ENCODE peak calls at places on chromosome 18, in seven cellular contexts. A, Q, J, S, I, Y and P are unnamed samples.

GRCh38 chr18:55345103-55345950 is 242.7 kb downstream of the TCF4 start:
- DNase-seq in Y (no peak), I (no peak), A (no peak), Q (no peak), S (no peak), J (no peak), P (no peak)

GRCh38 chr18:13629841-13630747 is 96.3 kb downstream of the FAM210A start:
- DNase-seq in I (no peak), J (peak), A (peak), S (no peak), Q (no peak), Y (no peak), P (peak)

GRCh38 chr18:28086530-28087172 is 90.3 kb downstream of the CDH2 start:
- DNase-seq in A (no peak), I (no peak), Q (no peak), J (no peak), S (no peak), Y (no peak), P (no peak)

GRCh38 chr18:11114653-11115052 is 34.7 kb downstream of the PIEZO2 start:
- DNase-seq in Q (no peak), J (no peak), A (no peak), S (no peak), Y (no peak), I (no peak), P (no peak)

GRCh38 chr18:41955688-41956087 is 654 bp downstream of the PIK3C3 start:
- DNase-seq in J (no peak), S (no peak), A (no peak), I (no peak), Q (no peak), Y (no peak), P (no peak)

GRCh38 chr18:7329036-7329435 is 98.1 kb downstream of the LRRC30 start:
- DNase-seq in Y (no peak), Q (no peak), I (no peak), S (no peak), A (no peak), J (no peak), P (no peak)

GRCh38 chr18:58776084-58776483 is 88.6 kb upstream of the ZNF532 start:
- DNase-seq in Y (no peak), I (no peak), S (no peak), A (no peak), J (no peak), Q (no peak), P (no peak)

GRCh38 chr18:6776193-6776592 is 46.7 kb downstream of the ARHGAP28 start:
- DNase-seq in J (no peak), Q (no peak), I (no peak), A (no peak), Y (no peak), S (no peak), P (no peak)

GRCh38 chr18:36186461-36187137 is 698 bp upstream of the MOCOS start:
- DNase-seq in I (no peak), A (peak), Y (peak), Q (no peak), S (peak), J (peak), P (peak)

GRCh38 chr18:22063077-22063476 is 106.3 kb upstream of the GATA6 start:
- DNase-seq in S (no peak), A (no peak), Q (no peak), I (no peak), Y (no peak), J (no peak), P (no peak)

GRCh38 chr18:25360301-25360899 is 8.4 kb upstream of the ZNF521 start:
- DNase-seq in Q (no peak), S (no peak), A (no peak), I (no peak), Y (no peak), J (no peak), P (no peak)

GRCh38 chr18:30705943-30706342 is 336.6 kb downstream of the DSC3 start:
- DNase-seq in J (no peak), S (no peak), I (no peak), Q (no peak), Y (no peak), A (no peak), P (no peak)

GRCh38 chr18:79932907-79933306 is 18.5 kb downstream of the SLC66A2 start:
- DNase-seq in A (no peak), S (no peak), J (no peak), I (no peak), Y (no peak), Q (no peak), P (no peak)